ENCODE peak calls at places on chromosome 20, in ten cellular contexts. B is ovary; N is CD4-positive, alpha-beta memory T cell; C is right cardiac atrium; E is PC-3; O is heart left ventricle; Y is Panc1; S is A549; L is mucosa of descending colon; W is spleen. V is an unnamed sample.

GRCh38 chr20:2005831-2006426 is 12.1 kb upstream of the PDYN start:
- DNase-seq in L (no peak), S (no peak), Y (no peak), C (peak; percentile 53), W (peak; percentile 88), B (peak; percentile 66), E (peak; percentile 81), O (peak; percentile 63), N (peak; percentile 39), V (peak; percentile 78)

GRCh38 chr20:45312241-45312640 is 4.1 kb upstream of the MATN4 start:
- DNase-seq in E (no peak), S (no peak), N (no peak), L (no peak), Y (no peak), C (no peak), O (no peak), W (no peak), B (no peak), V (no peak)

GRCh38 chr20:51457281-51457932 is 85.1 kb downstream of the NFATC2 start:
- DNase-seq in C (peak; percentile 79), L (peak; percentile 76), O (peak; percentile 72), E (peak; percentile 98), N (no peak), Y (no peak), B (peak; percentile 69), S (peak; percentile 40), W (peak; percentile 77), V (no peak)

GRCh38 chr20:38599410-38599882 is 2.2 kb upstream of the ARHGAP40 start:
- DNase-seq in O (peak; percentile 82), C (peak; percentile 47), L (peak; percentile 46), W (no peak), S (no peak), N (no peak), Y (no peak), B (no peak), E (peak; percentile 62), V (peak; percentile 92)

GRCh38 chr20:19880256-19881079 is 122.4 kb downstream of the RIN2 start:
- DNase-seq in W (no peak), B (no peak), C (no peak), L (no peak), S (peak; percentile 88), N (no peak), Y (peak; percentile 93), E (peak; percentile 95), O (no peak), V (no peak)

GRCh38 chr20:60238992-60239655 is 280.9 kb downstream of the CDH26 start:
- DNase-seq in W (no peak), O (no peak), E (no peak), Y (no peak), S (no peak), N (no peak), B (no peak), L (no peak), C (no peak), V (no peak)

GRCh38 chr20:55160996-55161395 is 685.6 kb downstream of the DOK5 start:
- DNase-seq in E (peak; percentile 48), B (no peak), L (no peak), C (no peak), O (no peak), S (no peak), Y (no peak), W (no peak), N (no peak), V (no peak)

GRCh38 chr20:3092611-3093379 is 8.3 kb upstream of the AVP start:
- DNase-seq in O (peak; percentile 45), S (no peak), C (no peak), L (no peak), B (no peak), N (peak; percentile 28), W (peak; percentile 83), Y (no peak), E (no peak), V (no peak)

GRCh38 chr20:6000851-6001250 is 50.4 kb downstream of the MCM8 start:
- DNase-seq in B (no peak), E (no peak), O (no peak), S (no peak), Y (no peak), C (no peak), N (no peak), L (no peak), W (no peak), V (no peak)

GRCh38 chr20:63635431-63636141 is 8.7 kb upstream of the GMEB2 start:
- DNase-seq in O (no peak), N (peak; percentile 88), Y (no peak), C (no peak), B (no peak), S (no peak), E (no peak), W (peak; percentile 95), L (peak; percentile 85), V (peak; percentile 73)

GRCh38 chr20:13884803-13885202 is 100.0 kb downstream of the NDUFAF5 start:
- DNase-seq in N (no peak), S (no peak), E (no peak), B (no peak), W (no peak), L (no peak), O (no peak), Y (no peak), C (no peak), V (no peak)

GRCh38 chr20:36941403-36941835 is 10.1 kb downstream of the SAMHD1 start:
- DNase-seq in W (no peak), B (no peak), L (no peak), C (no peak), Y (no peak), E (peak; percentile 55), S (no peak), N (no peak), O (peak; percentile 41), V (no peak)

GRCh38 chr20:11791316-11792228 is 126.1 kb upstream of the BTBD3 start:
- DNase-seq in S (no peak), W (no peak), N (no peak), E (peak; percentile 96), B (no peak), L (no peak), O (no peak), Y (no peak), C (no peak), V (no peak)

GRCh38 chr20:37522258-37523011 is 1.4 kb downstream of the NNAT start:
- DNase-seq in W (peak; percentile 74), E (no peak), L (peak; percentile 69), N (no peak), C (peak; percentile 66), B (no peak), Y (no peak), O (peak; percentile 86), S (no peak), V (peak; percentile 88)

GRCh38 chr20:44559302-44559701 is 23.1 kb upstream of the PKIG start:
- DNase-seq in S (no peak), C (no peak), N (no peak), E (no peak), L (no peak), O (no peak), B (no peak), Y (no peak), W (no peak), V (no peak)

GRCh38 chr20:39040116-39040515 is 78.0 kb downstream of the DHX35 start:
- DNase-seq in B (no peak), E (no peak), C (no peak), L (no peak), N (no peak), O (no peak), Y (no peak), S (no peak), W (no peak), V (no peak)

GRCh38 chr20:36273414-36274247 is 32.5 kb upstream of the DLGAP4 start:
- DNase-seq in O (no peak), E (peak; percentile 66), N (no peak), S (peak; percentile 28), L (no peak), C (no peak), W (no peak), B (no peak), Y (peak; percentile 12), V (no peak)

GRCh38 chr20:23926941-23927872 is 47.7 kb upstream of the CST5 start:
- DNase-seq in O (no peak), N (no peak), L (no peak), B (no peak), Y (no peak), S (no peak), E (no peak), C (no peak), W (no peak), V (no peak)

GRCh38 chr20:40748182-40748581 is 59.1 kb upstream of the MAFB start:
- DNase-seq in L (no peak), B (no peak), C (no peak), S (no peak), N (no peak), W (no peak), O (no peak), Y (no peak), E (no peak), V (no peak)
- H3K4me1 ChIP-seq in L (no peaks in the 10 kb centered on the region), B (no peaks in the 10 kb centered on the region), C (no peaks in the 10 kb centered on the region), S (no peaks in the 10 kb centered on the region), N (no peaks in the 10 kb centered on the region), W (peaks cover 6% of the 10 kb centered on the region), O (peaks cover 5% of the 10 kb centered on the region), Y (no peaks in the 10 kb centered on the region), E (no peaks in the 10 kb centered on the region), V (no peaks in the 10 kb centered on the region)

GRCh38 chr20:21529863-21530262 is 16.0 kb upstream of the NKX2-2 start:
- DNase-seq in W (no peak), E (peak; percentile 23), S (no peak), N (no peak), Y (no peak), L (no peak), C (no peak), B (no peak), O (no peak), V (no peak)
- H3K9me3 ChIP-seq in W (no peaks in the 10 kb centered on the region), E (no peaks in the 10 kb centered on the region), S (peaks cover 2% of the 10 kb centered on the region), N (no peaks in the 10 kb centered on the region), Y (no peaks in the 10 kb centered on the region), L (no peaks in the 10 kb centered on the region), C (no peaks in the 10 kb centered on the region), B (no peaks in the 10 kb centered on the region), O (no peaks in the 10 kb centered on the region), V (no peaks in the 10 kb centered on the region)

GRCh38 chr20:41509801-41510200 is 108.4 kb downstream of the CHD6 start:
- DNase-seq in B (no peak), E (no peak), C (peak; percentile 64), L (peak; percentile 52), Y (no peak), W (no peak), O (peak; percentile 59), N (no peak), S (no peak), V (no peak)
- H3K4me1 ChIP-seq in B (peaks cover 8% of the 10 kb centered on the region), E (no peaks in the 10 kb centered on the region), C (peaks cover 12% of the 10 kb centered on the region), L (peaks cover 31% of the 10 kb centered on the region), Y (no peaks in the 10 kb centered on the region), W (no peaks in the 10 kb centered on the region), O (peaks cover 62% of the 10 kb centered on the region), N (no peaks in the 10 kb centered on the region), S (peaks cover 6% of the 10 kb centered on the region), V (peaks cover 26% of the 10 kb centered on the region)

DNA sequence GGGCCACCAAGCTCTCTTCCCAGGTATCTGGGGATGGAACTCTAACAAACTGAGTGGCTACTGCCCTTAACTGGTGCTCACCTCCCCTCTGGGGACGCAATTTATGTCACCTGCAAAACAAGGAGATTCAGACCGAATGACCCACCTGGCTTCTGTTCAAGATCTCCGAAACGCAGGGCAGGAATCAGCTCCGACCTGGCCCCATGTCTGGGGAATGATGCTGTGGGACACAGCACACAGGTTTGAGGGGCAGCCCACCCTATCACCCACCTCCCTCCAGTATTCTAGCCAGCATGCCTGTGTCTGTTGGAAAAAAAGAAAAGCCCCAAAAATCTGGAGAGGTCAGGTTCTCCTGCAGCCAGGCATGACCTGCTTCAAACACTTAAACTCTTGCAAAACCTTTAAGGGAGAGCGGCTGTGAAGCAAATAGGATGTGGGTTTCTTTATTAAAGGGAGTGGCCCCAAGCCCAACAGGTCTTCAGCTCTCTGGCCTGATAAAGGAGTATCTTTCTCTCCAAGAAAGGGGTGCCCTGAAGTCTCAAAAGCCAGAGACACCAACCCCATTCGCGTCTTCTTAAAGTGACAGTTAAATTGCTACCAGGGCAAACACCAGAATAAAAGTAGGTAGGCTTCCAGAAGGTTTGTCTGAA is 6.4 kb downstream of the PREX1 start:
- DNase-seq in O (no peak), C (no peak), B (no peak), E (peak; percentile 41), Y (no peak), N (peak; percentile 19), S (no peak), W (peak; percentile 59), L (no peak), V (no peak)
- H3K9me3 ChIP-seq in O (no peaks in the 10 kb centered on the region), C (no peaks in the 10 kb centered on the region), B (no peaks in the 10 kb centered on the region), E (no peaks in the 10 kb centered on the region), Y (no peaks in the 10 kb centered on the region), N (no peaks in the 10 kb centered on the region), S (no peaks in the 10 kb centered on the region), W (no peaks in the 10 kb centered on the region), L (no peaks in the 10 kb centered on the region), V (no peaks in the 10 kb centered on the region)

V was measured in upper lobe of right lung.